ENCODE peak calls at places on chromosomes 11 and 22, in five cellular contexts. One of them, this sample, is unnamed.

GRCh38 chr11:66739983-66740382 is 11.0 kb upstream of the SPTBN2 start:
- DNase-seq in IMR-90: peak; percentile 69
- DNase-seq in H9: no peak
- DNase-seq in neuronal stem cell: no peak
- DNase-seq in H1: no peak
- DNase-seq in this sample: no peak

GRCh38 chr11:120977470-120977869 is 46.4 kb upstream of the TBCEL start:
- DNase-seq in IMR-90: peak; percentile 10
- DNase-seq in H1: no peak
- DNase-seq in neuronal stem cell: no peak
- DNase-seq in H9: no peak
- DNase-seq in this sample: no peak

GRCh38 chr11:62919476-62919875 is 1.7 kb downstream of the CHRM1 start:
- DNase-seq in H9: no peak
- DNase-seq in IMR-90: no peak
- DNase-seq in H1: no peak
- DNase-seq in neuronal stem cell: no peak
- DNase-seq in this sample: no peak

GRCh38 chr22:50032109-50032871 is 19.7 kb upstream of the IL17REL start:
- DNase-seq in H9: no peak
- DNase-seq in neuronal stem cell: no peak
- DNase-seq in H1: no peak
- DNase-seq in IMR-90: no peak
- DNase-seq in this sample: no peak

GRCh38 chr11:65036931-65037330 is 4.1 kb upstream of the SAC3D1 start:
- DNase-seq in IMR-90: no peak
- DNase-seq in H9: no peak
- DNase-seq in neuronal stem cell: no peak
- DNase-seq in H1: no peak
- DNase-seq in this sample: no peak

GRCh38 chr22:43000441-43001175 is 14.3 kb downstream of the PACSIN2 start:
- DNase-seq in H1: no peak
- DNase-seq in neuronal stem cell: no peak
- DNase-seq in H9: no peak
- DNase-seq in IMR-90: peak; percentile 74
- DNase-seq in this sample: peak; percentile 56

GRCh38 chr11:35182317-35182939 is 43.5 kb downstream of the CD44 start:
- DNase-seq in IMR-90: no peak
- DNase-seq in H9: no peak
- DNase-seq in neuronal stem cell: no peak
- DNase-seq in H1: no peak
- DNase-seq in this sample: no peak

GRCh38 chr11:115185507-115185906 is 318.7 kb downstream of the CADM1 start:
- DNase-seq in H9: no peak
- DNase-seq in neuronal stem cell: no peak
- DNase-seq in H1: no peak
- DNase-seq in IMR-90: no peak
- DNase-seq in this sample: peak; percentile 33

GRCh38 chr11:23570828-23571227 is 710.6 kb upstream of the CCDC179 start:
- DNase-seq in H1: no peak
- DNase-seq in neuronal stem cell: no peak
- DNase-seq in IMR-90: peak; percentile 36
- DNase-seq in H9: no peak
- DNase-seq in this sample: no peak

GRCh38 chr11:31995525-31996123 is 95.2 kb upstream of the RCN1 start:
- DNase-seq in H9: no peak
- DNase-seq in H1: no peak
- DNase-seq in IMR-90: peak; percentile 19
- DNase-seq in neuronal stem cell: no peak
- DNase-seq in this sample: peak; percentile 23

GRCh38 chr11:124864892-124865180 is 396 bp upstream of the ROBO3 start:
- DNase-seq in neuronal stem cell: no peak
- DNase-seq in IMR-90: no peak
- DNase-seq in H9: no peak
- DNase-seq in H1: no peak
- DNase-seq in this sample: no peak

GRCh38 chr22:23538502-23538860 is 41.6 kb downstream of the IGLL1 start:
- DNase-seq in H1: no peak
- DNase-seq in IMR-90: no peak
- DNase-seq in neuronal stem cell: no peak
- DNase-seq in H9: peak; percentile 24
- DNase-seq in this sample: no peak

GRCh38 chr11:64918056-64918455 is 1.0 kb upstream of the ATG2A start:
- DNase-seq in neuronal stem cell: no peak
- DNase-seq in H1: no peak
- DNase-seq in IMR-90: peak; percentile 70
- DNase-seq in H9: no peak
- DNase-seq in this sample: peak; percentile 68

GRCh38 chr22:45534339-45535192 is 31.9 kb downstream of the FBLN1 start:
- DNase-seq in neuronal stem cell: no peak
- DNase-seq in H9: no peak
- DNase-seq in H1: no peak
- DNase-seq in IMR-90: peak; percentile 86
- DNase-seq in this sample: peak; percentile 33

GRCh38 chr11:65788801-65789200 is 1.9 kb downstream of the OVOL1 start:
- DNase-seq in H1: no peak
- DNase-seq in H9: peak; percentile 27
- DNase-seq in IMR-90: no peak
- DNase-seq in neuronal stem cell: no peak
- DNase-seq in this sample: no peak

GRCh38 chr11:76243648-76244285 is 37.5 kb upstream of the WNT11 start:
- DNase-seq in neuronal stem cell: no peak
- DNase-seq in H9: no peak
- DNase-seq in IMR-90: no peak
- DNase-seq in H1: peak; percentile 59
- DNase-seq in this sample: no peak

GRCh38 chr11:87180743-87181142 is 143.0 kb downstream of the TMEM135 start:
- DNase-seq in IMR-90: peak; percentile 65
- DNase-seq in H1: no peak
- DNase-seq in H9: no peak
- DNase-seq in neuronal stem cell: no peak
- DNase-seq in this sample: peak; percentile 24

GRCh38 chr11:35192347-35192746 is 53.4 kb downstream of the CD44 start:
- DNase-seq in H1: no peak
- DNase-seq in neuronal stem cell: no peak
- DNase-seq in IMR-90: peak; percentile 38
- DNase-seq in H9: no peak
- DNase-seq in this sample: peak; percentile 94

GRCh38 chr11:33259869-33260268 is 2.7 kb downstream of the HIPK3 start:
- DNase-seq in H9: no peak
- DNase-seq in neuronal stem cell: no peak
- DNase-seq in H1: no peak
- DNase-seq in IMR-90: peak; percentile 5
- DNase-seq in this sample: no peak

GRCh38 chr22:35538801-35539321 is 1.8 kb upstream of the RASD2 start:
- DNase-seq in IMR-90: no peak
- DNase-seq in H9: peak; percentile 71
- DNase-seq in H1: peak; percentile 87
- DNase-seq in neuronal stem cell: no peak
- DNase-seq in this sample: peak; percentile 37

GRCh38 chr11:15562230-15562629 is 447.5 kb downstream of the INSC start:
- DNase-seq in H9: no peak
- DNase-seq in neuronal stem cell: no peak
- DNase-seq in H1: no peak
- DNase-seq in IMR-90: no peak
- DNase-seq in this sample: no peak
- H2BK5ac ChIP-seq in H9: no peak overlapping the region
- H2BK5ac ChIP-seq in neuronal stem cell: no peak overlapping the region
- H2BK5ac ChIP-seq in H1: no peak overlapping the region
- H2BK5ac ChIP-seq in IMR-90: no peak overlapping the region
- H2BK5ac ChIP-seq in this sample: no peak overlapping the region

GRCh38 chr11:103628121-103628520 is 408.3 kb upstream of the DDI1 start:
- DNase-seq in H1: no peak
- DNase-seq in IMR-90: no peak
- DNase-seq in H9: no peak
- DNase-seq in neuronal stem cell: no peak
- DNase-seq in this sample: no peak
- H2BK120ac ChIP-seq in H1: no peak overlapping the region
- H2BK120ac ChIP-seq in IMR-90: peak overlapping the region; percentile 94
- H2BK120ac ChIP-seq in H9: no peak overlapping the region
- H2BK120ac ChIP-seq in neuronal stem cell: no peak overlapping the region
- H2BK120ac ChIP-seq in this sample: no peak overlapping the region

GRCh38 chr11:45905095-45905494 is 2.0 kb downstream of the FREY1 start:
- DNase-seq in neuronal stem cell: no peak
- DNase-seq in H1: no peak
- DNase-seq in IMR-90: no peak
- DNase-seq in H9: no peak
- DNase-seq in this sample: no peak
- H3K27ac ChIP-seq in neuronal stem cell: no peak overlapping the region
- H3K27ac ChIP-seq in H1: no peak overlapping the region
- H3K27ac ChIP-seq in IMR-90: no peak overlapping the region
- H3K27ac ChIP-seq in H9: no peak overlapping the region
- H3K27ac ChIP-seq in this sample: no peak overlapping the region

GRCh38 chr11:9146477-9146876 is 55.1 kb upstream of the SCUBE2 start:
- DNase-seq in H9: no peak
- DNase-seq in IMR-90: no peak
- DNase-seq in H1: no peak
- DNase-seq in neuronal stem cell: no peak
- DNase-seq in this sample: no peak
- H2BK5ac ChIP-seq in H9: no peak overlapping the region
- H2BK5ac ChIP-seq in IMR-90: no peak overlapping the region
- H2BK5ac ChIP-seq in H1: no peak overlapping the region
- H2BK5ac ChIP-seq in neuronal stem cell: no peak overlapping the region
- H2BK5ac ChIP-seq in this sample: no peak overlapping the region

GRCh38 chr22:19177164-19178064 is 1.1 kb downstream of the SLC25A1 start:
- DNase-seq in H9: no peak
- DNase-seq in H1: no peak
- DNase-seq in IMR-90: no peak
- DNase-seq in neuronal stem cell: no peak
- DNase-seq in this sample: no peak
- H2BK120ac ChIP-seq in H9: no peak overlapping the region
- H2BK120ac ChIP-seq in H1: no peak overlapping the region
- H2BK120ac ChIP-seq in IMR-90: no peak overlapping the region
- H2BK120ac ChIP-seq in neuronal stem cell: no peak overlapping the region
- H2BK120ac ChIP-seq in this sample: no peak overlapping the region

GRCh38 chr22:36982136-36982535 is 37.1 kb downstream of the TST start:
- DNase-seq in H1: no peak
- DNase-seq in neuronal stem cell: no peak
- DNase-seq in H9: no peak
- DNase-seq in IMR-90: no peak
- DNase-seq in this sample: no peak

GRCh38 chr22:36977947-36978660 is 41.1 kb downstream of the TST start:
- DNase-seq in IMR-90: peak; percentile 76
- DNase-seq in neuronal stem cell: peak; percentile 80
- DNase-seq in H9: peak; percentile 87
- DNase-seq in H1: peak; percentile 88
- DNase-seq in this sample: peak; percentile 85

GRCh38 chr22:36979511-36979910 is 39.7 kb downstream of the TST start:
- DNase-seq in H1: no peak
- DNase-seq in IMR-90: no peak
- DNase-seq in H9: no peak
- DNase-seq in neuronal stem cell: no peak
- DNase-seq in this sample: no peak

GRCh38 chr22:36979016-36979415 is 40.2 kb downstream of the TST start:
- DNase-seq in H1: no peak
- DNase-seq in H9: no peak
- DNase-seq in neuronal stem cell: no peak
- DNase-seq in IMR-90: no peak
- DNase-seq in this sample: no peak

DNA sequence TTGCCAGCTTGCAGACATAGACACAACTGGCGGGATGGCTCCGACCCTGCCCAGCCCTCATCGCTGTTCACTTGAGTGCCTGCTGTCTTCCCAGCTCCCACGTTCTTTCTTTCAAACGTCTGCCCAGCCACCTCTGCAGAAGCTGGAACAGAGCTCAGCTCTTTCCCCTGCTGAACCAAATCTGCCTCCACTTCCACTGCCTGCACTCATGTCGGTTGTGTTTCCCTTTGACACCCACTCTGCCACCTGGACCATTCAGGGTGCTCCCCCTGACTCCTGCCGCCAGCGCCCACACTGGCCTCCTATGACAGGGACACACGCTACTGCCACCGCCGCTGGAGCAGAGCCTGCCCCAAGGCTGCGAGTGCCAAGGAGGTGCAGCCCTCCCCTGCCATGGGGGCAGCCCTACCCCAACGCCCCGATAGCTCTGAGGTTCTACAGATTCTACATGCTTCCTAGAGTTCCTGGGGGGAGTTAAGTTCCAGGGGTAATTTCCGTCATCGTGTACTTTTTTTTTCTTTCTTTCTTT is 37.9 kb downstream of the TST start:
- DNase-seq in neuronal stem cell: no peak
- DNase-seq in IMR-90: no peak
- DNase-seq in H9: no peak
- DNase-seq in H1: no peak
- DNase-seq in this sample: no peak
- H3K27ac ChIP-seq in neuronal stem cell: no peak overlapping the region
- H3K27ac ChIP-seq in IMR-90: no peak overlapping the region
- H3K27ac ChIP-seq in H9: no peak overlapping the region
- H3K27ac ChIP-seq in H1: no peak overlapping the region
- H3K27ac ChIP-seq in this sample: no peak overlapping the region

GRCh38 chr22:44204937-44205712 is 24.4 kb downstream of the PARVG start:
- DNase-seq in H9: no peak
- DNase-seq in H1: no peak
- DNase-seq in neuronal stem cell: no peak
- DNase-seq in IMR-90: no peak
- DNase-seq in this sample: no peak
- H2BK5ac ChIP-seq in H9: no peak overlapping the region
- H2BK5ac ChIP-seq in H1: no peak overlapping the region
- H2BK5ac ChIP-seq in neuronal stem cell: peak overlapping the region; percentile 71
- H2BK5ac ChIP-seq in IMR-90: no peak overlapping the region
- H2BK5ac ChIP-seq in this sample: no peak overlapping the region